ENCODE peak calls at places on chromosome 4, in four cellular contexts. P is suprapubic skin, T is GM12878, C is upper lobe of left lung. Q is an unnamed sample.

GRCh38 chr4:158782539-158783360 is 13.9 kb downstream of the FNIP2 start:
- DNase-seq in P (no peak), T (peak; percentile 46), C (no peak), Q (no peak)

GRCh38 chr4:26860157-26860921 is at the start of gene STIM2:
- DNase-seq in P (peak; percentile 97), T (peak; percentile 91), C (peak; percentile 97), Q (peak; percentile 60)

GRCh38 chr4:151013491-151013890 is 1.6 kb downstream of the LRBA start:
- DNase-seq in P (no peak), T (no peak), C (no peak), Q (no peak)

GRCh38 chr4:15654556-15655222 is 468 bp downstream of the FBXL5 start:
- DNase-seq in P (peak; percentile 81), T (no peak), C (peak; percentile 59), Q (no peak)

GRCh38 chr4:151807220-151807619 is 46.4 kb upstream of the GATB start:
- DNase-seq in P (no peak), T (no peak), C (no peak), Q (no peak)

GRCh38 chr4:146340798-146341197 is 126.5 kb downstream of the REELD1 start:
- DNase-seq in P (no peak), T (no peak), C (no peak), Q (no peak)

GRCh38 chr4:144903953-144904711 is 193.9 kb downstream of the ANAPC10 start:
- DNase-seq in P (no peak), T (no peak), C (no peak), Q (no peak)

GRCh38 chr4:154495867-154496266 is 4.3 kb upstream of the DCHS2 start:
- DNase-seq in P (no peak), T (no peak), C (no peak), Q (no peak)

GRCh38 chr4:6402566-6403399 is 69.6 kb downstream of the PPP2R2C start:
- DNase-seq in P (no peak), T (no peak), C (no peak), Q (no peak)

GRCh38 chr4:150510176-150510875 is 71.6 kb upstream of the MAB21L2 start:
- DNase-seq in P (no peak), T (no peak), C (no peak), Q (no peak)

GRCh38 chr4:8247047-8247930 is 22.3 kb upstream of the HTRA3 start:
- DNase-seq in P (peak; percentile 92), T (no peak), C (peak; percentile 71), Q (no peak)

GRCh38 chr4:150342945-150343344 is 239.0 kb upstream of the MAB21L2 start:
- DNase-seq in P (no peak), T (no peak), C (peak; percentile 51), Q (no peak)

GRCh38 chr4:141686146-141686775 is 49.9 kb downstream of the IL15 start:
- DNase-seq in P (no peak), T (no peak), C (no peak), Q (no peak)

GRCh38 chr4:142547974-142548373 is 298.1 kb downstream of the INPP4B start:
- DNase-seq in P (no peak), T (no peak), C (no peak), Q (no peak)

GRCh38 chr4:156958276-156959074 is 13.1 kb downstream of the PDGFC start:
- DNase-seq in P (no peak), T (no peak), C (no peak), Q (no peak)

GRCh38 chr4:119493419-119493818 is 135.2 kb downstream of the PDE5A start:
- DNase-seq in P (no peak), T (no peak), C (no peak), Q (no peak)

GRCh38 chr4:90943311-90943710 is 816.1 kb downstream of the CCSER1 start:
- DNase-seq in P (no peak), T (no peak), C (no peak), Q (no peak)

GRCh38 chr4:51942108-51942832 is 77.9 kb downstream of the LRRC66 start:
- DNase-seq in P (no peak), T (no peak), C (no peak), Q (no peak)

GRCh38 chr4:6204871-6205583 is 4.7 kb upstream of the JAKMIP1 start:
- DNase-seq in P (no peak), T (no peak), C (no peak), Q (no peak)

GRCh38 chr4:95095352-95095974 is 337.7 kb downstream of the BMPR1B start:
- DNase-seq in P (no peak), T (no peak), C (no peak), Q (no peak)

GRCh38 chr4:98522603-98523395 is 135.6 kb downstream of the TSPAN5 start:
- DNase-seq in P (no peak), T (no peak), C (no peak), Q (no peak)
- TF ChIP-seq POLR2AphosphoS5 in P (no peak), T (no peak), C (no peak), Q (no peak)

GRCh38 chr4:185395956-185396723 is 416 bp upstream of the LRP2BP start:
- DNase-seq in P (peak; percentile 97), T (peak; percentile 97), C (peak; percentile 96), Q (peak; percentile 93)

GRCh38 chr4:185395255-185395955 is at the start of gene LRP2BP:
- DNase-seq in P (no peak), T (peak; percentile 48), C (no peak), Q (no peak)

GRCh38 chr4:185398618-185399017 is 2.0 kb downstream of the ANKRD37 start:
- DNase-seq in P (no peak), T (no peak), C (no peak), Q (no peak)

GRCh38 chr4:185394568-185395254 is 1.0 kb downstream of the LRP2BP start:
- DNase-seq in P (no peak), T (no peak), C (no peak), Q (no peak)

GRCh38 chr4:185396724-185397402 is at the start of gene ANKRD37:
- DNase-seq in P (no peak), T (no peak), C (peak; percentile 67), Q (no peak)
- TF ChIP-seq POLR2AphosphoS5 in P (no peak), T (peak; percentile 80), C (no peak), Q (no peak)

GRCh38 chr4:187893418-187893817 is 102.2 kb upstream of the ZFP42 start:
- DNase-seq in P (no peak), T (no peak), C (no peak), Q (no peak)
- TF ChIP-seq POLR2AphosphoS5 in P (no peak), T (no peak), C (no peak), Q (no peak)

DNA sequence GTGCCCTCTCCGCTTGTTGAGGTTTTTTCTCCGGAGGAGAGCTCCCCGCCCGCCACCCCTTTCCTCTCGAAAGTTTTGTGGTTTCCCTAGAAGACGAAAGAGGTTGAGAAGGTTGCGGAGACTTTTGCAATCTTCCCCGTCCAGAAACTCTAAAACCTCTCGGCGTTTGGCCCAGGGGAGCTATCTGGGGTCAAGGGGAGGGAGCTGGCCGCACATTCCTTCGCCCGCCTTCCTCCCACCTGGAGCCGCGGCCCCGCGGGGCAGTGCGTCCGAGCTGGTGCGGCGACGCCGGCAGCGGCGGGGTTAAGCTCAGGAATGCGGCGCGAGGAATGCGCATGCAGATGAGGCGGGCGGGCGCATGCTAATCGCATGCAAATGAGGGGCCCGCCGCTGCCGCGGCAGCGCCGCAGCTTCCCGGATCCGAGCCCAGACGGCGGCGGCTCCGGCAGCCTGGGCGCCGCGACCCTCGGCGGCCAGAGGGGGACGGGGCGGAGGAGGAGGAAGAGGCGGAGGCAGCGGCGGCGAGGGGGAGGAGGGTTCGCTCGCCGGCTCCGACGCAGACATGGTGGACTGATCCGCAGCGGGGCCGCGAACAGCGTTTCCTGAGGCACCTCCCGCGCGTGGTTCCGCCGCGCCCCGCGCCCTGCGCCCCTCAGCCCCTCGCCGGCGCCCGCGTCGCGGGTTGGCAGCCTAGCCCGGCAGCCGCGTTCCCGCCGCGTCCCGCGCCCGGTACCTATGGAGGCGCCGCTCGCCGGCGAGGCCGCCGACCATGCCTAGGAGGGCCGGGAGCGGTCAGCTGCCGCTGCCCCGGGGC is at the start of gene WWC2:
- DNase-seq in P (peak; percentile 93), T (no peak), C (peak; percentile 93), Q (peak; percentile 21)
- TF ChIP-seq POLR2AphosphoS5 in P (peak; percentile 50), T (no peak), C (peak; percentile 76), Q (no peak)

GRCh38 chr4:79225360-79225759 is 100.5 kb downstream of the NAA11 start:
- DNase-seq in P (no peak), T (no peak), C (no peak), Q (no peak)
- TF ChIP-seq POLR2AphosphoS5 in P (no peak), T (no peak), C (no peak), Q (no peak)

DNA sequence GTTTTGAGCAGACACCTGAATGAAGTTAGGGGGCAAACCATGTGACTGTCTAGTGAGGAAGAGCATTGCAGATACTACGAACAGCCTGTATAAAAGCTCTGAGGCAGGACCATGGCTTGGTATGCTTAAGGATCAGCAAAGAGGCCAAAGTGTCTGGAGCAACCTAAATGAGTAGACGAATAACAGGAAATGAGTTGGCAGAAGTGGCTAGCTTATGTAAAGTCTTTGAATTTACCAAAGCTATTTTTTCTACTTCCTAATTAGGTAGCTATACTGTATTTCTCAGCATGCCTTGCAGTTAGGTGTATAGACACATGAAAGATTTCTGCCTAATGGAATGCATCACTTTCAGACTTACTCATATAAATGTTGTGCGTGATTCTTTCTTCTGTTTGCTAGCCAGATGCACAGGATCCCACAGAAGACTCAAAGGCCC is 9.3 kb upstream of the GPRIN3 start:
- DNase-seq in P (no peak), T (no peak), C (peak; percentile 40), Q (no peak)
- TF ChIP-seq POLR2AphosphoS5 in P (no peak), T (no peak), C (no peak), Q (no peak)

Q was measured in GM12892.